ENCODE peak calls at places on chromosomes 2 and 18, in nine cellular contexts. I is GM12878, S is spleen, R is breast epithelium, L is sigmoid colon, G is HCT116, W is testis, Y is heart left ventricle, B is IMR-90. U is an unnamed sample.

GRCh38 chr2:231222318-231223000 is 24.0 kb downstream of the ARMC9 start:
- DNase-seq in I (peak; percentile 72), S (no peak), R (no peak), L (peak; percentile 65), G (no peak), W (no peak), Y (no peak), B (peak; percentile 88), U (no peak)

GRCh38 chr2:23668756-23669304 is 258.1 kb downstream of the ATAD2B start:
- DNase-seq in I (no peak), S (no peak), R (no peak), L (no peak), G (no peak), W (no peak), Y (peak; percentile 45), B (no peak), U (no peak)

GRCh38 chr2:45117383-45117782 is 108.1 kb upstream of the SIX2 start:
- DNase-seq in I (no peak), S (no peak), R (no peak), L (no peak), G (no peak), W (no peak), Y (no peak), B (no peak), U (no peak)

GRCh38 chr2:181264016-181264415 is 193.2 kb upstream of the ITGA4 start:
- DNase-seq in I (no peak), S (no peak), R (no peak), L (no peak), G (no peak), W (no peak), Y (no peak), B (no peak), U (no peak)

GRCh38 chr2:22579341-22579740 is 805.6 kb upstream of the KLHL29 start:
- DNase-seq in I (no peak), S (no peak), R (no peak), L (no peak), G (no peak), W (no peak), Y (no peak), B (no peak), U (no peak)

GRCh38 chr18:13451208-13451530 is 232.6 kb downstream of the LDLRAD4 start:
- DNase-seq in I (no peak), S (no peak), R (no peak), L (peak; percentile 39), G (no peak), W (no peak), Y (no peak), B (no peak), U (no peak)

GRCh38 chr18:56789004-56789888 is 138.1 kb downstream of the WDR7 start:
- DNase-seq in I (no peak), S (no peak), R (no peak), L (no peak), G (peak; percentile 23), W (peak; percentile 44), Y (no peak), B (peak; percentile 13), U (no peak)

GRCh38 chr18:49061239-49061905 is 110.6 kb upstream of the SMAD7 start:
- DNase-seq in I (no peak), S (no peak), R (no peak), L (no peak), G (no peak), W (no peak), Y (no peak), B (no peak), U (no peak)

GRCh38 chr2:241767464-241768250 is 9.0 kb upstream of the GAL3ST2 start:
- DNase-seq in I (no peak), S (peak; percentile 73), R (no peak), L (peak; percentile 63), G (no peak), W (peak; percentile 8), Y (no peak), B (no peak), U (no peak)

GRCh38 chr2:36478332-36478738 is 119.6 kb downstream of the FEZ2 start:
- DNase-seq in I (no peak), S (no peak), R (no peak), L (no peak), G (peak; percentile 21), W (no peak), Y (no peak), B (peak; percentile 96), U (no peak)

GRCh38 chr2:60172801-60173200 is 380.7 kb downstream of the BCL11A start:
- DNase-seq in I (no peak), S (no peak), R (no peak), L (no peak), G (no peak), W (no peak), Y (no peak), B (no peak), U (no peak)

GRCh38 chr2:150484006-150484405 is 3.5 kb downstream of the RND3 start:
- DNase-seq in I (no peak), S (no peak), R (no peak), L (no peak), G (no peak), W (no peak), Y (no peak), B (no peak), U (no peak)

GRCh38 chr2:71465961-71466300 is 12.6 kb downstream of the DYSF start:
- DNase-seq in I (no peak), S (no peak), R (no peak), L (no peak), G (no peak), W (no peak), Y (no peak), B (no peak), U (no peak)

GRCh38 chr2:71466301-71467179 is 13.2 kb downstream of the DYSF start:
- DNase-seq in I (no peak), S (peak; percentile 86), R (no peak), L (no peak), G (no peak), W (no peak), Y (peak; percentile 79), B (no peak), U (no peak)

GRCh38 chr2:71467180-71467815 is 13.9 kb downstream of the DYSF start:
- DNase-seq in I (no peak), S (no peak), R (no peak), L (no peak), G (no peak), W (no peak), Y (no peak), B (no peak), U (no peak)

GRCh38 chr2:71469403-71470398 is 16.3 kb downstream of the DYSF start:
- DNase-seq in I (no peak), S (no peak), R (no peak), L (no peak), G (no peak), W (no peak), Y (no peak), B (no peak), U (no peak)

DNA sequence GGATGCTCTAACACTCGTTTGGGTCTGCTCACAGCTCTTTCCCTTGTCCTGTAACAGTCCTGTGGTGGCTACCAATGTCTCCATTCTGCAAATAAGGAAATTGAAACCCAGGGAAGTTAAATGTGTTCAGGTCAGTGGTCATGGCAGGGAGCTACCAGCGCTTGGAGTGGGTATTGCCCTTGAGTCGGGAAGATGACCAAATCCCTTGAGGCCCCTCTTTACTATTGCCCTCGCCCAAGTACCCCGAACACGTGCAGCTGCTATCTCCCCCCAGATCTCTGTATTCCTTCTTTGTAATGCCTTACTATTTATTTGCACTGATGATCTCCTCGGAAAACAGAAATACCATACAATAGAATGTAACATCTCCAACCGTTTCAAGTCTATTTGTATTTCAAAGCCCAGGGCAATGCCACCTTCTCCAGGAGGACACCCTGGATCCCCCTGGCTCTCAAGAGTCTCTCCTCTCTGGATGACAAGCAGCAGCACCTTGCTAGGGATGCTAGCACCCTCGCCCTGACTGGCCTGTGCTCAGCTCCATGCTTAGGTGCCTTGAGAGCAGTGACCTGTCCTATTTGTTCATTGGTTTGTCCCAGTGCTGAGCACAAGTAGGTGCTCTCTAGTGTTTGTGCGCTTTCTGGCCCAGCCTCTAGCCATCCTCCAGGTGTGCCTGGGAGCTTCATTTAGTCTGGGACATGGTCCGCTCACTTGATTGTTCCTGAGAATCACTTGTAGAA is 15.1 kb downstream of the DYSF start:
- DNase-seq in I (no peak), S (no peak), R (no peak), L (no peak), G (no peak), W (no peak), Y (no peak), B (no peak), U (no peak)
- H3K27me3 ChIP-seq in I (peaks cover 10% of the 10 kb centered on the region), S (no peaks in the 10 kb centered on the region), R (peaks cover 25% of the 10 kb centered on the region), L (no peaks in the 10 kb centered on the region), G (peaks cover 3% of the 10 kb centered on the region), W (no peaks in the 10 kb centered on the region), Y (no peaks in the 10 kb centered on the region), B (peaks cover 60% of the 10 kb centered on the region), U (no peaks in the 10 kb centered on the region)

GRCh38 chr2:194223173-194223670 is 1433.8 kb upstream of the SLC39A10 start:
- DNase-seq in I (no peak), S (no peak), R (no peak), L (no peak), G (no peak), W (no peak), Y (no peak), B (no peak), U (no peak)
- H3K27ac ChIP-seq in I (no peak overlapping the region), S (no peak overlapping the region), R (no peak overlapping the region), L (no peak overlapping the region), G (no peak overlapping the region), W (no peak overlapping the region), Y (no peak overlapping the region), B (no peak overlapping the region), U (no peak overlapping the region)

DNA sequence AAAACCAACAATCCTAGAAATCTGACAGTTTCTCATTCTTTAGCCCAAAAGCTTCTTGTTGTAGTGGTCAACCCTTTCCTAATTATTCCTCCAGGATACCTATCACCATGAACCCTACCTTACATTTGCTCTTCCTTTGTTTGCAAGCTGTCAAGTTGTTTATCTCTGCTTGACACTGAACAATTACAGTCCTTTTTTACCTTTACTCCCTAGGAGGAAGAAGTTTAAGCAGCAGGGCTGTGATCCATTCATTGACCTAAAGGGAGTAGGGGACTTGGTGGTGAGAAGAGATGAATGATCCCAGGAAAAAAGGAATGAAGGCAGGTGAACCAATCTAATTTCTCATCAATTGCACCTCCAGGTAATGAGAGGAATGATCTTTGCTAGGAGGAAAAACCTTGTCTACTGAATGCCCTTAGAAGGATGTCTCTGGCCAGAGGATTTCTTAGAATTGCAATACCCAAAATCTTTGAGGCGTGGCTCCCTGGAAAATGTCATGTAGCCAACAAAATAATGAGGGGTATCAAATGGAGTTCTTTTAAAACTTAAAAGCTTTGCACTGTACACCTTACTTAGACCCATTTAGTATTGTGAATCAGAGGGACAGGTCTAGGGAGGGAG is 47.7 kb downstream of the MREG start:
- DNase-seq in I (no peak), S (no peak), R (no peak), L (no peak), G (no peak), W (no peak), Y (no peak), B (no peak), U (no peak)
- TF ChIP-seq POLR2A in I (no peak), S (no peak), R (no peak), L (no peak), G (no peak), W (no peak), Y (no peak), B (no peak), U (no peak)

DNA sequence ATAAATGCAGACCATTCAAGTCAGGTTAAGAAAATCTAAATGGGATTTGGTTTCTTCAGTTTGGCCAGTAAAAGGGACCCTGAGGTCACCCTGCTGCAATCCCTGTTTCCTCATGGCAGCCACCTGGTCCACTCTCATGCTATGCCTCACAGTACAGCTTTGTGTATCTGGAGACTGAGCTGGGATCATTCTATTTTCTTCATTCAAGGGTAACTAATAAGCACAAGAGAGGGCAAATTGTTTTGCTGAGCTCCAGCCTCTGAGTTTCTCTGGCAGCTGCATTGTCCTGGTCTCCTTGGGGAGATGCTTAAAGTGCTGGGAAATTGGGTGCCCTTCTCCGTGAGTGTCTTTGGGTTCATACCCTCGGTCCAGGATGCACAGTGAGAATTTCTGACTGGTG is 18.5 kb upstream of the BCL2L11 start:
- DNase-seq in I (no peak), S (no peak), R (no peak), L (no peak), G (no peak), W (no peak), Y (no peak), B (no peak), U (no peak)
- H3K27me3 ChIP-seq in I (no peaks in the 10 kb centered on the region), S (no peaks in the 10 kb centered on the region), R (no peaks in the 10 kb centered on the region), L (no peaks in the 10 kb centered on the region), G (no peaks in the 10 kb centered on the region), W (no peaks in the 10 kb centered on the region), Y (no peaks in the 10 kb centered on the region), B (peaks cover 39% of the 10 kb centered on the region), U (no peaks in the 10 kb centered on the region)

U was measured in Peyer's patch.